ENCODE peak calls at places on chromosomes 12 and 14, in four cellular contexts. One of them, this sample, is unnamed.
A peak's percentile ranks its signal among the peaks of the same experiment; 100 is the strongest.

GRCh38 chr12:76471579-76471978 is 88.0 kb downstream of the OSBPL8 start:
- DNase-seq in activated naive CD8-positive, alpha-beta T cell treated with anti-CD3 and anti-CD28 coated beads, Interleukin-2, amount 50 U/mL, for 24 hours: no peak
- DNase-seq in colonic mucosa: no peak
- DNase-seq in activated CD4-positive, CD25-positive, alpha-beta regulatory T cell: no peak
- DNase-seq in this sample: no peak

GRCh38 chr14:76311410-76311758 is 64.6 kb upstream of the ESRRB start:
- DNase-seq in activated naive CD8-positive, alpha-beta T cell treated with anti-CD3 and anti-CD28 coated beads, Interleukin-2, amount 50 U/mL, for 24 hours: no peak
- DNase-seq in colonic mucosa: no peak
- DNase-seq in activated CD4-positive, CD25-positive, alpha-beta regulatory T cell: no peak
- DNase-seq in this sample: no peak

GRCh38 chr12:123388218-123388947 is 4.5 kb downstream of the KMT5A start:
- DNase-seq in activated naive CD8-positive, alpha-beta T cell treated with anti-CD3 and anti-CD28 coated beads, Interleukin-2, amount 50 U/mL, for 24 hours: peak; percentile 80
- DNase-seq in colonic mucosa: peak; percentile 81
- DNase-seq in activated CD4-positive, CD25-positive, alpha-beta regulatory T cell: peak; percentile 61
- DNase-seq in this sample: peak; percentile 86

GRCh38 chr12:113422030-113422900 is at the start of gene SDSL:
- DNase-seq in activated naive CD8-positive, alpha-beta T cell treated with anti-CD3 and anti-CD28 coated beads, Interleukin-2, amount 50 U/mL, for 24 hours: peak; percentile 46
- DNase-seq in colonic mucosa: peak; percentile 83
- DNase-seq in activated CD4-positive, CD25-positive, alpha-beta regulatory T cell: no peak
- DNase-seq in this sample: peak; percentile 74

GRCh38 chr14:98840076-98840475 is 431.9 kb downstream of the BCL11B start:
- DNase-seq in activated naive CD8-positive, alpha-beta T cell treated with anti-CD3 and anti-CD28 coated beads, Interleukin-2, amount 50 U/mL, for 24 hours: no peak
- DNase-seq in colonic mucosa: no peak
- DNase-seq in activated CD4-positive, CD25-positive, alpha-beta regulatory T cell: no peak
- DNase-seq in this sample: no peak

GRCh38 chr12:95956557-95957145 is 13.5 kb downstream of the AMDHD1 start:
- DNase-seq in activated naive CD8-positive, alpha-beta T cell treated with anti-CD3 and anti-CD28 coated beads, Interleukin-2, amount 50 U/mL, for 24 hours: no peak
- DNase-seq in colonic mucosa: no peak
- DNase-seq in activated CD4-positive, CD25-positive, alpha-beta regulatory T cell: no peak
- DNase-seq in this sample: no peak

GRCh38 chr12:19239616-19240234 is 110.2 kb downstream of the PLEKHA5 start:
- DNase-seq in activated naive CD8-positive, alpha-beta T cell treated with anti-CD3 and anti-CD28 coated beads, Interleukin-2, amount 50 U/mL, for 24 hours: no peak
- DNase-seq in colonic mucosa: no peak
- DNase-seq in activated CD4-positive, CD25-positive, alpha-beta regulatory T cell: no peak
- DNase-seq in this sample: no peak

GRCh38 chr14:95815226-95815690 is 61.4 kb upstream of the TUNAR start:
- DNase-seq in activated naive CD8-positive, alpha-beta T cell treated with anti-CD3 and anti-CD28 coated beads, Interleukin-2, amount 50 U/mL, for 24 hours: no peak
- DNase-seq in colonic mucosa: no peak
- DNase-seq in activated CD4-positive, CD25-positive, alpha-beta regulatory T cell: no peak
- DNase-seq in this sample: no peak

GRCh38 chr12:12788675-12789368 is 3.4 kb downstream of the APOLD1 start:
- DNase-seq in activated naive CD8-positive, alpha-beta T cell treated with anti-CD3 and anti-CD28 coated beads, Interleukin-2, amount 50 U/mL, for 24 hours: peak; percentile 69
- DNase-seq in colonic mucosa: peak; percentile 82
- DNase-seq in activated CD4-positive, CD25-positive, alpha-beta regulatory T cell: peak; percentile 25
- DNase-seq in this sample: no peak

GRCh38 chr12:109613611-109614455 is 40.2 kb downstream of the MVK start:
- DNase-seq in activated naive CD8-positive, alpha-beta T cell treated with anti-CD3 and anti-CD28 coated beads, Interleukin-2, amount 50 U/mL, for 24 hours: no peak
- DNase-seq in colonic mucosa: no peak
- DNase-seq in activated CD4-positive, CD25-positive, alpha-beta regulatory T cell: no peak
- DNase-seq in this sample: no peak

GRCh38 chr12:68529466-68529865 is 81.2 kb upstream of the RAP1B start:
- DNase-seq in activated naive CD8-positive, alpha-beta T cell treated with anti-CD3 and anti-CD28 coated beads, Interleukin-2, amount 50 U/mL, for 24 hours: no peak
- DNase-seq in colonic mucosa: no peak
- DNase-seq in activated CD4-positive, CD25-positive, alpha-beta regulatory T cell: no peak
- DNase-seq in this sample: no peak

GRCh38 chr12:94767971-94768370 is 117.6 kb upstream of the TMCC3 start:
- DNase-seq in activated naive CD8-positive, alpha-beta T cell treated with anti-CD3 and anti-CD28 coated beads, Interleukin-2, amount 50 U/mL, for 24 hours: no peak
- DNase-seq in colonic mucosa: no peak
- DNase-seq in activated CD4-positive, CD25-positive, alpha-beta regulatory T cell: no peak
- DNase-seq in this sample: no peak

GRCh38 chr12:19431407-19432308 is 7.6 kb upstream of the AEBP2 start:
- DNase-seq in activated naive CD8-positive, alpha-beta T cell treated with anti-CD3 and anti-CD28 coated beads, Interleukin-2, amount 50 U/mL, for 24 hours: peak; percentile 41
- DNase-seq in colonic mucosa: no peak
- DNase-seq in activated CD4-positive, CD25-positive, alpha-beta regulatory T cell: peak; percentile 4
- DNase-seq in this sample: no peak

GRCh38 chr14:99752486-99753121 is 40.6 kb upstream of the EML1 start:
- DNase-seq in activated naive CD8-positive, alpha-beta T cell treated with anti-CD3 and anti-CD28 coated beads, Interleukin-2, amount 50 U/mL, for 24 hours: no peak
- DNase-seq in colonic mucosa: no peak
- DNase-seq in activated CD4-positive, CD25-positive, alpha-beta regulatory T cell: no peak
- DNase-seq in this sample: no peak

GRCh38 chr14:76329150-76329881 is 46.6 kb upstream of the ESRRB start:
- DNase-seq in activated naive CD8-positive, alpha-beta T cell treated with anti-CD3 and anti-CD28 coated beads, Interleukin-2, amount 50 U/mL, for 24 hours: no peak
- DNase-seq in colonic mucosa: no peak
- DNase-seq in activated CD4-positive, CD25-positive, alpha-beta regulatory T cell: no peak
- DNase-seq in this sample: no peak

GRCh38 chr12:90244232-90244631 is 535.6 kb upstream of the ATP2B1 start:
- DNase-seq in activated naive CD8-positive, alpha-beta T cell treated with anti-CD3 and anti-CD28 coated beads, Interleukin-2, amount 50 U/mL, for 24 hours: no peak
- DNase-seq in colonic mucosa: no peak
- DNase-seq in activated CD4-positive, CD25-positive, alpha-beta regulatory T cell: no peak
- DNase-seq in this sample: no peak

GRCh38 chr14:36227802-36228201 is 51.3 kb upstream of the PTCSC3 start:
- DNase-seq in activated naive CD8-positive, alpha-beta T cell treated with anti-CD3 and anti-CD28 coated beads, Interleukin-2, amount 50 U/mL, for 24 hours: no peak
- DNase-seq in colonic mucosa: peak; percentile 50
- DNase-seq in activated CD4-positive, CD25-positive, alpha-beta regulatory T cell: no peak
- DNase-seq in this sample: no peak

GRCh38 chr14:77979171-77979570 is 179.3 kb downstream of the ADCK1 start:
- DNase-seq in activated naive CD8-positive, alpha-beta T cell treated with anti-CD3 and anti-CD28 coated beads, Interleukin-2, amount 50 U/mL, for 24 hours: no peak
- DNase-seq in colonic mucosa: no peak
- DNase-seq in activated CD4-positive, CD25-positive, alpha-beta regulatory T cell: no peak
- DNase-seq in this sample: no peak

GRCh38 chr14:97707603-97708002 is 910.4 kb downstream of the VRK1 start:
- DNase-seq in activated naive CD8-positive, alpha-beta T cell treated with anti-CD3 and anti-CD28 coated beads, Interleukin-2, amount 50 U/mL, for 24 hours: no peak
- DNase-seq in colonic mucosa: no peak
- DNase-seq in activated CD4-positive, CD25-positive, alpha-beta regulatory T cell: no peak
- DNase-seq in this sample: no peak

GRCh38 chr14:106872619-106873446 is 1346.5 kb downstream of the TMEM121 start:
- DNase-seq in activated naive CD8-positive, alpha-beta T cell treated with anti-CD3 and anti-CD28 coated beads, Interleukin-2, amount 50 U/mL, for 24 hours: peak; percentile 92
- DNase-seq in colonic mucosa: peak; percentile 92
- DNase-seq in activated CD4-positive, CD25-positive, alpha-beta regulatory T cell: peak; percentile 75
- DNase-seq in this sample: peak; percentile 35

GRCh38 chr12:132285991-132286681 is 43.3 kb downstream of the GALNT9 start:
- DNase-seq in activated naive CD8-positive, alpha-beta T cell treated with anti-CD3 and anti-CD28 coated beads, Interleukin-2, amount 50 U/mL, for 24 hours: no peak
- DNase-seq in colonic mucosa: peak; percentile 50
- DNase-seq in activated CD4-positive, CD25-positive, alpha-beta regulatory T cell: no peak
- DNase-seq in this sample: peak; percentile 32

GRCh38 chr14:54818201-54819133 is 84.2 kb downstream of the GCH1 start:
- DNase-seq in activated naive CD8-positive, alpha-beta T cell treated with anti-CD3 and anti-CD28 coated beads, Interleukin-2, amount 50 U/mL, for 24 hours: no peak
- DNase-seq in colonic mucosa: no peak
- DNase-seq in activated CD4-positive, CD25-positive, alpha-beta regulatory T cell: no peak
- DNase-seq in this sample: no peak

GRCh38 chr14:96221841-96222240 is 17.2 kb downstream of the BDKRB2 start:
- DNase-seq in activated naive CD8-positive, alpha-beta T cell treated with anti-CD3 and anti-CD28 coated beads, Interleukin-2, amount 50 U/mL, for 24 hours: no peak
- DNase-seq in colonic mucosa: no peak
- DNase-seq in activated CD4-positive, CD25-positive, alpha-beta regulatory T cell: no peak
- DNase-seq in this sample: no peak

GRCh38 chr12:88298761-88299242 is 156.7 kb downstream of the TMTC3 start:
- DNase-seq in activated naive CD8-positive, alpha-beta T cell treated with anti-CD3 and anti-CD28 coated beads, Interleukin-2, amount 50 U/mL, for 24 hours: peak; percentile 2
- DNase-seq in colonic mucosa: no peak
- DNase-seq in activated CD4-positive, CD25-positive, alpha-beta regulatory T cell: no peak
- DNase-seq in this sample: no peak

GRCh38 chr12:55652352-55652751 is 15.7 kb downstream of the OR10P1 start:
- DNase-seq in activated naive CD8-positive, alpha-beta T cell treated with anti-CD3 and anti-CD28 coated beads, Interleukin-2, amount 50 U/mL, for 24 hours: peak; percentile 41
- DNase-seq in colonic mucosa: no peak
- DNase-seq in activated CD4-positive, CD25-positive, alpha-beta regulatory T cell: no peak
- DNase-seq in this sample: no peak

GRCh38 chr12:110826592-110827200 is 20.1 kb upstream of the CCDC63 start:
- DNase-seq in activated naive CD8-positive, alpha-beta T cell treated with anti-CD3 and anti-CD28 coated beads, Interleukin-2, amount 50 U/mL, for 24 hours: peak; percentile 90
- DNase-seq in colonic mucosa: peak; percentile 92
- DNase-seq in activated CD4-positive, CD25-positive, alpha-beta regulatory T cell: peak; percentile 80
- DNase-seq in this sample: peak; percentile 84